ENCODE peak calls at places on chromosomes 4 and X, in four cellular contexts. T is HTR-8/SVneo; O is mesothelial cell of epicardium; Z is activated CD4-positive, alpha-beta T cell treated with anti-CD3 and anti-CD28 coated beads, Interleukin-2, amount 10 ng/mL, durations not matched to agents 7 days and 5 days. L is an unnamed sample.

GRCh38 chr4:147994076-147994475 is 262.2 kb downstream of the ARHGAP10 start:
- DNase-seq in Z (no peak), O (no peak), T (no peak), L (no peak)

GRCh38 chr4:67909910-67910905 is 26.4 kb upstream of the TMPRSS11D start:
- DNase-seq in O (no peak), Z (no peak), T (no peak), L (no peak)

GRCh38 chrX:10128386-10128785 is 28.4 kb upstream of the CLCN4 start:
- DNase-seq in O (no peak), T (no peak), Z (no peak), L (no peak)

GRCh38 chr4:35516102-35516501 is 728.2 kb downstream of the ARAP2 start:
- DNase-seq in Z (no peak), T (no peak), O (no peak), L (no peak)

GRCh38 chrX:140765043-140765784 is 55.7 kb downstream of the LINC00632 start:
- DNase-seq in Z (no peak), T (no peak), O (no peak), L (peak)

GRCh38 chrX:16796298-16796697 is 10.0 kb downstream of the TXLNG start:
- DNase-seq in Z (no peak), O (no peak), T (no peak), L (no peak)

GRCh38 chr4:184474261-184475095 is at the start of gene IRF2:
- DNase-seq in T (peak), Z (peak), O (peak), L (peak)

GRCh38 chrX:19904778-19905367 is 17.5 kb upstream of the SH3KBP1 start:
- DNase-seq in O (no peak), T (peak), Z (peak), L (peak)

GRCh38 chr4:6197433-6198174 is 2.7 kb downstream of the JAKMIP1 start:
- DNase-seq in T (no peak), Z (no peak), O (no peak), L (no peak)

GRCh38 chrX:123086768-123087167 is 97.3 kb upstream of the GRIA3 start:
- DNase-seq in T (no peak), O (no peak), Z (no peak), L (no peak)

GRCh38 chr4:122099896-122100295 is 52.2 kb upstream of the BLTP1 start:
- DNase-seq in Z (no peak), O (no peak), T (peak), L (no peak)

GRCh38 chr4:94489075-94489474 is 37.3 kb downstream of the PDLIM5 start:
- DNase-seq in T (no peak), Z (no peak), O (no peak), L (no peak)

GRCh38 chr4:139552506-139552905 is 3.5 kb downstream of the SETD7 start:
- DNase-seq in Z (no peak), O (no peak), T (no peak), L (no peak)

GRCh38 chrX:136781180-136781797 is 557 bp upstream of the ARHGEF6 start:
- DNase-seq in Z (no peak), O (no peak), T (no peak), L (no peak)

GRCh38 chrX:31314921-31315320 is 243.1 kb upstream of the FTHL17 start:
- DNase-seq in O (no peak), T (no peak), Z (no peak), L (no peak)

GRCh38 chr4:78186597-78187543 is 129.7 kb downstream of the FRAS1 start:
- DNase-seq in T (no peak), O (no peak), Z (no peak), L (no peak)

GRCh38 chrX:118495061-118495921 is at the start of gene DOCK11:
- DNase-seq in O (peak), T (peak), Z (peak), L (peak)

GRCh38 chr4:56731857-56732256 is 50.8 kb upstream of the HOPX start:
- DNase-seq in T (no peak), O (no peak), Z (no peak), L (no peak)

GRCh38 chr4:8547912-8548730 is 32.1 kb upstream of the GPR78 start:
- DNase-seq in O (peak), Z (no peak), T (peak), L (no peak)

GRCh38 chr4:17447675-17448298 is 64.1 kb downstream of the QDPR start:
- DNase-seq in T (peak), O (no peak), Z (peak), L (peak)

GRCh38 chr4:138241281-138242075 is 671 bp downstream of the SLC7A11 start:
- DNase-seq in O (peak), T (no peak), Z (peak), L (peak)

GRCh38 chr4:174989791-174990190 is 71.6 kb downstream of the ADAM29 start:
- DNase-seq in O (no peak), Z (no peak), T (no peak), L (no peak)

GRCh38 chr4:8303485-8304281 is 34.1 kb downstream of the HTRA3 start:
- DNase-seq in T (peak), Z (no peak), O (no peak), L (peak)

GRCh38 chr4:182884046-182884445 is 33.1 kb downstream of the DCTD start:
- DNase-seq in O (no peak), T (no peak), Z (no peak), L (no peak)

GRCh38 chrX:152725409-152725808 is 8.1 kb downstream of the CSAG1 start:
- DNase-seq in Z (no peak), O (no peak), T (no peak), L (no peak)

GRCh38 chr4:153643406-153644016 is 40.6 kb upstream of the TLR2 start:
- DNase-seq in T (peak), O (no peak), Z (peak), L (peak)

L was measured in neural progenitor cell.